ENCODE peak calls at places on chromosomes 5 and 9, in ten cellular contexts. B, K, T, J, E, Q, L, Y, V and S are unnamed samples.

GRCh38 chr5:111135406-111135805 is 43.3 kb downstream of the WDR36 start:
- DNase-seq in B (no peak), K (no peak), T (no peak), J (no peak), E (no peak), Q (no peak), L (no peak), Y (no peak), V (no peak), S (no peak)

GRCh38 chr5:8788246-8788645 is 757.6 kb downstream of the SEMA5A start:
- DNase-seq in B (no peak), K (no peak), T (no peak), J (no peak), E (no peak), Q (no peak), L (no peak), Y (no peak), V (no peak), S (no peak)

GRCh38 chr9:91182429-91182828 is 179.3 kb downstream of the AUH start:
- DNase-seq in B (no peak), K (no peak), T (no peak), J (peak), E (no peak), Q (no peak), L (no peak), Y (no peak), V (no peak), S (no peak)

GRCh38 chr9:120937127-120937526 is 10.5 kb upstream of the TRAF1 start:
- DNase-seq in B (no peak), K (peak), T (no peak), J (no peak), E (no peak), Q (no peak), L (no peak), Y (no peak), V (no peak), S (no peak)

GRCh38 chr9:114452219-114453169 is 52.8 kb downstream of the WHRN start:
- DNase-seq in B (no peak), K (no peak), T (peak), J (no peak), E (no peak), Q (no peak), L (no peak), Y (no peak), V (peak), S (no peak)

GRCh38 chr5:535781-536698 is 11.8 kb upstream of the SLC9A3 start:
- DNase-seq in B (no peak), K (no peak), T (no peak), J (no peak), E (peak), Q (no peak), L (no peak), Y (no peak), V (no peak), S (no peak)

GRCh38 chr9:14783358-14783757 is 60.8 kb upstream of the CER1 start:
- DNase-seq in B (no peak), K (no peak), T (no peak), J (peak), E (no peak), Q (no peak), L (no peak), Y (no peak), V (no peak), S (no peak)

GRCh38 chr5:154058055-154059038 is 19.6 kb downstream of the MFAP3 start:
- DNase-seq in B (no peak), K (no peak), T (no peak), J (no peak), E (no peak), Q (no peak), L (no peak), Y (no peak), V (peak), S (peak)